ENCODE peak calls at places on chromosomes 1 and 21, in nine cellular contexts. X is SJSA1; R is sigmoid colon; U is IMR-90; T is MM.1S; P is pancreas; B is tibial artery; Q is CD8-positive, alpha-beta memory T cell; S is mucosa of descending colon. L is an unnamed sample.

GRCh38 chr21:43884012-43884860 is 19.2 kb downstream of the AGPAT3 start:
- DNase-seq in S (peak), X (peak), R (no peak), B (no peak), T (no peak), P (peak), Q (no peak), U (no peak), L (peak)

GRCh38 chr1:86356247-86356646 is 39.9 kb downstream of the ODF2L start:
- DNase-seq in P (no peak), T (no peak), U (peak), B (no peak), R (no peak), Q (no peak), X (no peak), S (no peak), L (peak)

GRCh38 chr1:65791860-65792670 is 630 bp upstream of the PDE4B start:
- DNase-seq in R (peak), X (no peak), S (no peak), T (no peak), Q (peak), P (no peak), U (peak), B (peak), L (no peak)

GRCh38 chr1:213994888-213995287 is 7.1 kb downstream of the PROX1 start:
- DNase-seq in S (no peak), X (no peak), T (no peak), Q (no peak), U (no peak), P (no peak), B (no peak), R (no peak), L (no peak)

GRCh38 chr21:41142051-41142795 is 25.7 kb upstream of the BACE2 start:
- DNase-seq in S (no peak), P (no peak), U (peak), T (no peak), Q (no peak), X (no peak), B (no peak), R (no peak), L (peak)

GRCh38 chr1:27418326-27418761 is 25.9 kb downstream of the GPR3 start:
- DNase-seq in U (peak), X (peak), R (peak), T (peak), P (peak), B (peak), S (peak), Q (peak), L (peak)

GRCh38 chr21:43600642-43601397 is 58.5 kb downstream of the HSF2BP start:
- DNase-seq in B (no peak), S (no peak), R (no peak), U (peak), P (no peak), X (peak), T (no peak), Q (no peak), L (peak)

GRCh38 chr1:10634428-10635384 is 160.0 kb downstream of the PEX14 start:
- DNase-seq in P (no peak), R (no peak), S (peak), T (no peak), X (no peak), B (peak), Q (no peak), U (no peak), L (peak)

GRCh38 chr1:184838374-184838995 is 83.8 kb upstream of the EDEM3 start:
- DNase-seq in B (peak), P (no peak), X (no peak), Q (no peak), S (peak), T (no peak), U (peak), R (peak), L (peak)

GRCh38 chr1:41322835-41323234 is 38.4 kb upstream of the FOXO6 start:
- DNase-seq in B (no peak), S (peak), U (no peak), R (no peak), P (no peak), Q (no peak), X (no peak), T (no peak), L (no peak)

GRCh38 chr1:28512058-28512611 is 6.3 kb downstream of the RCC1 start:
- DNase-seq in P (no peak), R (no peak), X (no peak), S (no peak), B (no peak), T (no peak), Q (no peak), U (peak), L (peak)

GRCh38 chr1:71511505-71511904 is 430.7 kb upstream of the ZRANB2 start:
- DNase-seq in P (no peak), Q (no peak), S (no peak), R (no peak), T (no peak), B (no peak), U (no peak), X (no peak), L (no peak)

GRCh38 chr1:91851130-91852010 is 34.6 kb downstream of the TGFBR3 start:
- DNase-seq in P (peak), S (peak), T (no peak), R (peak), B (peak), Q (no peak), X (peak), U (peak), L (peak)

GRCh38 chr1:27672750-27673112 is 739 bp upstream of the IFI6 start:
- DNase-seq in X (no peak), R (no peak), T (no peak), Q (no peak), U (peak), B (no peak), S (no peak), P (no peak), L (no peak)

GRCh38 chr1:28437924-28438699 is 67.7 kb upstream of the RCC1 start:
- DNase-seq in T (peak), Q (no peak), U (peak), P (peak), B (peak), S (peak), X (peak), R (peak), L (peak)

GRCh38 chr1:97943354-97943753 is 22.5 kb upstream of the DPYD start:
- DNase-seq in P (no peak), S (no peak), U (peak), T (no peak), X (no peak), B (no peak), R (no peak), Q (no peak), L (no peak)

DNA sequence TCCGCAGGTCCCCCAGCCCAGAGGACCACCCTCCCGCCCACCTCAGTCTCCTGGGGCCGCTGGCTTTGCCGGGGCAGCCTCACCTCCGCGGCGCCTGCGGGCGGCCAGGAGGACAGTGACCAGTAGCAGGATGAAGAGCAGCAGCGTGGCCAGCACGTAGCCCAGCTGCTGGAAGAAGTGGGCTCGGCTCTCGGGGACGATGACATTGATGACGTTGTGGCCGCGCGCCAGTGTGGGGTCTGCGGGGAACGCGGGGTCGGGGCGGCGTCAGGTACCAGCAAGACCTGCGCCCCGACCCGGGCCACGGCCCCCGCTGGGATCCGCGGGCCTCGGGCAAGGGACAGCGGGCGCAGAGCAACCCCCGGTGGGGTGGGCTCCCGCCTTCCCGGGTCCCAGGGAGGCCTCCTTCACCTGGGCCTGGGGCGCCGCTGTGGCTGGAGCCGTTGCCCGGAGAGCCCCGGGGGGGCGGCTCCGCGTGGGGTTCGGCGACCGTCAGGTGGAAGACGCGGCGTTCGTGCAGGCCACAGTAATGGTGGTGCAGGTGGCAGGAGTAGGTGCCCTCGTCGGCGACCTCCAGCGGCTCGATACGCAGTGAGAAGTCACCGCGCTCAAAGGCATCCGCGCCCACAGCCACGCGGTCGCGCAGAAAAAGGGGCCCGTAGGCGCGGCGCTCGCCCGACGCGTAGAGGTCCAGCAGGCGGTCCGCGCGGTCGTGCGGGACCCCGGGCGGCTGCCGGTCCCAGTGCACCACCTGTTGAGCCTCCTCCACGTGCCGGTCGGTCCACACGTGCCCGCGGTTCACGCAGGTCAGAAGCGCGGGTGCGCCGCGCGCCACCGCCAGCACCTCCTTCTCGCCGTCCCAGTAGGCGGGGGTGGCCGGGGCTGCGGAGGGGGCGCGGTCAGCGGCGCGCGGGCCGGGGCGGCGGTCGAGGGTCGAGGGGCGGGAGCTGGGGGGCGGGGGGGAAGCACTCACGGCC is 3.8 kb downstream of the MXRA8 start:
- DNase-seq in Q (no peak), S (no peak), P (peak), X (no peak), T (no peak), R (no peak), B (no peak), U (no peak), L (no peak)
- H3K4me3 ChIP-seq in Q (no peak), S (no peak), P (no peak), X (no peak), T (no peak), R (peak), B (peak), U (no peak), L (no peak)

GRCh38 chr1:168906367-168906766 is 177.4 kb upstream of the DPT start:
- DNase-seq in Q (no peak), B (no peak), U (no peak), S (no peak), P (no peak), R (no peak), T (no peak), X (no peak), L (peak)

GRCh38 chr1:168907053-168907452 is 178.0 kb upstream of the DPT start:
- DNase-seq in B (no peak), X (no peak), R (no peak), T (no peak), P (peak), Q (no peak), S (peak), U (no peak), L (peak)

GRCh38 chr1:168907781-168908180 is 178.8 kb upstream of the DPT start:
- DNase-seq in T (no peak), U (no peak), R (no peak), B (no peak), Q (no peak), S (no peak), P (no peak), X (no peak), L (no peak)

GRCh38 chr1:168903237-168903830 is 174.3 kb upstream of the DPT start:
- DNase-seq in X (no peak), U (no peak), T (no peak), P (no peak), Q (no peak), B (no peak), S (no peak), R (no peak), L (peak)

DNA sequence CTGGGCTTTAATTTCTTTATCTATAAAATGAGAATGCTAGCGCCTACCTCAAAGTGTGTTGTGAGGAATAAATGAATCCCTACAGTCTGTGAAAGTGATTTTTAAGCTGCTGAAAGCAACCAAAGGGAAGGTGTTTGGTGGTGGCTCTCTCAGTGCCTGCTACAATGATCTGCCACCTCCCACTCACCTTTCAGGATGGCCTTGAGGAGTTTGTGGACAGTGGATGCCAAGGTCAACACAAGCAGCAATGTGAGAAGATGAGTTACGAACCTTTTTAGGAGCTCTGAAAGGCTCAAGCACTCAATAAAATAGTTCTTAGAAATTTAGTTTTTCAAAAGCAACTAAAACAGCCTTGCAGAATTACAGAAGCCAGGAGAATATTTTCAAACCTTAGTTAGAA is 176.6 kb upstream of the DPT start:
- DNase-seq in B (no peak), P (no peak), U (no peak), T (no peak), S (no peak), Q (no peak), R (no peak), X (no peak), L (no peak)
- H3K4me3 ChIP-seq in B (no peak), P (no peak), U (no peak), T (no peak), S (no peak), Q (no peak), R (no peak), X (no peak), L (no peak)

GRCh38 chr1:15155191-15155590 is 1.6 kb downstream of the TMEM51 start:
- DNase-seq in R (no peak), X (no peak), S (no peak), B (no peak), Q (no peak), U (no peak), P (no peak), T (no peak), L (no peak)
- H3K4me3 ChIP-seq in R (peak), X (no peak), S (no peak), B (peak), Q (no peak), U (peak), P (peak), T (no peak), L (no peak)

DNA sequence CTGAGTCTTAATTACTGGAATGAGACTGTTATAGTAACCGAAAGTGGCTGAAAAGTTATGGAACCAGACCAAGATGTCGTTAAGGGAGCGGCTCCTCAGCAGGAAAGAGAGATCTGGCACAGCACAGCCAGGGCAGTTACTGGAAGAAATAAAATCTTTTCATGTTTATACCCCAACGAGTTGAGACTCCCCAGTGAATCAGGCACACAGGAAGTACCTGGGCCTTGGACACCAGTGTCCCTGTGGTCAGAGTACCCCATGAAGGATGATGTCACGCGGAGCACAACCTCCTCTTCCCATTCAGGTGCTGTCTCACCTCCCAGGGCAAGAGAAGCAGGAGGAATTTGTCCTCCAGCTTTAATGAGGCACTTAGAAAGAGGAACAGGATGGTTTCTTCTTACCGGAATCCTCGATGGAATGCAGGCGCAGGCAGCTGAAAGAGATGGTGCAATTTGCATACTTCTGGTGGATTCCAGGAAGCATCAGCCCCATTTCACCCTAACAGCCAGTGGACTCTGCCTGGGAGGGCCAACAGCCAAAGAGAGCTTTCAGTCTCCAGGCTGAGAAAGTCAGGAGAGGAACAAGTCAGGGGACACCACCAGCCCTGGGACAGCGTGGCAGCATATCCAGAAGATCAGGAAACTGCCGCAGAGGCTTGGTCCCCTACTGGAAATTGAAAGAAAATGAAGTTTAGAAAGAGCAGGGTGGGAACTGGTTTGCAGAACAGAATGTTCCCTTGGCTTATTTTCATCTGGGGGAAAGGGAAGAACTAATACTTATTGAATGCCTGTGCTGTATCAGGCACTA is 35.9 kb upstream of the CTTNBP2NL start:
- DNase-seq in S (peak), X (no peak), R (peak), U (peak), P (no peak), Q (no peak), T (no peak), B (peak), L (peak)
- H3K4me3 ChIP-seq in S (no peak), X (no peak), R (peak), U (no peak), P (no peak), Q (no peak), T (no peak), B (peak), L (no peak)

GRCh38 chr1:161127649-161128048 is 4.8 kb downstream of the DEDD start:
- DNase-seq in T (no peak), X (no peak), Q (no peak), S (no peak), B (no peak), R (no peak), U (no peak), P (no peak), L (no peak)
- H3K4me3 ChIP-seq in T (no peak), X (no peak), Q (no peak), S (no peak), B (no peak), R (no peak), U (no peak), P (no peak), L (no peak)

GRCh38 chr21:44933199-44933937 is 6.5 kb upstream of the SLX9 start:
- DNase-seq in B (no peak), R (no peak), S (no peak), T (no peak), U (no peak), P (no peak), Q (no peak), X (no peak), L (no peak)
- H3K4me3 ChIP-seq in B (no peak), R (no peak), S (no peak), T (no peak), U (no peak), P (no peak), Q (no peak), X (no peak), L (no peak)

DNA sequence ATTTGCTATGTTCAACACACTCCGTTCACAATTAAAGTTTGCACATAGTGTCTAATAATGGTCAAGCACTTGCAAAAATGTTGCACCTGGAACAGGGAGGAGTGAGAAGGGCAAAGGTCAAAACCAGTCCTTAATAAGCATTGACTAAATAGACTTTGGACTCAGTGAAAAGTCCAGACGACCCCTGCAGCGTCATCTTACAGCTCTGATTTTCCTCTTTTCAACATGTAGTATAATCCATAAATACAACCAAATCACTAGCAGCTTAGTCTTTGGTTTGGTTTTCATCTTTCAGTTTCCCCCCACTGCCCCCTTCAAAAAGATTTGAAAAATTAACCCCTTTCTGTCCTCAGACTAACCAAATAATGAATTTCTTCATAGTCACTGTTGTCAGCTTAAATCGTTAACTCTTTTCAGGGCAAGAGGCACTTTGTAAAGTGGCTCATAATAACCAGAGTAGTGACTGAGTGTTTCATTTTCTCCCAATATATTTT is 290.3 kb downstream of the PTPRC start:
- DNase-seq in B (no peak), S (no peak), U (no peak), X (no peak), R (no peak), P (no peak), Q (no peak), T (peak), L (no peak)
- H3K4me3 ChIP-seq in B (no peak), S (no peak), U (no peak), X (no peak), R (no peak), P (no peak), Q (no peak), T (no peak), L (no peak)

GRCh38 chr1:84782311-84782771 is 92.1 kb upstream of the SSX2IP start:
- DNase-seq in Q (peak), P (peak), U (peak), X (peak), R (no peak), S (peak), B (peak), T (peak), L (no peak)
- H3K4me3 ChIP-seq in Q (peak), P (no peak), U (no peak), X (no peak), R (no peak), S (no peak), B (no peak), T (no peak), L (no peak)

GRCh38 chr1:235651170-235651806 is 1.7 kb upstream of the GNG4 start:
- DNase-seq in S (no peak), B (no peak), R (no peak), Q (no peak), T (no peak), P (no peak), X (no peak), U (no peak), L (no peak)
- H3K4me3 ChIP-seq in S (no peak), B (no peak), R (no peak), Q (no peak), T (no peak), P (no peak), X (no peak), U (no peak), L (no peak)

L was measured in bronchial epithelial cell.